ENCODE peak calls at places on chromosomes 5 and 9, in ten cellular contexts. J, F, M, Z, O, D, K, A, P and Y are unnamed samples. For H3K9me3, the result is how much of the 10 kb centered on the place peaks cover.

GRCh38 chr5:181221105-181221791 is 1.8 kb upstream of the TRIM41 start:
- DNase-seq in J (no peak), F (no peak), M (no peak), Z (no peak), O (no peak), D (peak), K (no peak), A (no peak), P (no peak), Y (no peak)

GRCh38 chr5:137075163-137075970 is 423.8 kb downstream of the SPOCK1 start:
- DNase-seq in J (peak), F (peak), M (peak), Z (peak), O (peak), D (no peak), K (peak), A (peak), P (peak), Y (peak)

GRCh38 chr5:58156977-58157701 is 302.7 kb downstream of the PLK2 start:
- DNase-seq in J (no peak), F (no peak), M (no peak), Z (no peak), O (no peak), D (no peak), K (no peak), A (no peak), P (no peak), Y (no peak)

GRCh38 chr5:119347574-119347973 is 8.2 kb upstream of the TNFAIP8 start:
- DNase-seq in J (no peak), F (no peak), M (no peak), Z (no peak), O (no peak), D (no peak), K (no peak), A (no peak), P (no peak), Y (no peak)

GRCh38 chr9:74645007-74645639 is 148.0 kb downstream of the RORB start:
- DNase-seq in J (no peak), F (no peak), M (no peak), Z (no peak), O (peak), D (peak), K (peak), A (no peak), P (no peak), Y (no peak)

GRCh38 chr5:110063640-110064592 is 374.2 kb downstream of the MAN2A1 start:
- DNase-seq in J (no peak), F (no peak), M (no peak), Z (no peak), O (no peak), D (no peak), K (no peak), A (no peak), P (no peak), Y (no peak)

GRCh38 chr5:176596689-176597416 is 13.1 kb downstream of the GPRIN1 start:
- DNase-seq in J (peak), F (peak), M (no peak), Z (peak), O (no peak), D (no peak), K (no peak), A (peak), P (peak), Y (no peak)

GRCh38 chr9:125747765-125748510 is 765 bp downstream of the PBX3 start:
- DNase-seq in J (peak), F (peak), M (peak), Z (peak), O (peak), D (no peak), K (peak), A (peak), P (peak), Y (no peak)

GRCh38 chr9:71725590-71726338 is 42.5 kb downstream of the CEMIP2 start:
- DNase-seq in J (no peak), F (no peak), M (no peak), Z (no peak), O (peak), D (no peak), K (peak), A (no peak), P (no peak), Y (peak)

GRCh38 chr5:172634106-172634899 is 6.8 kb upstream of the NEURL1B start:
- DNase-seq in J (no peak), F (no peak), M (no peak), Z (no peak), O (no peak), D (no peak), K (no peak), A (no peak), P (no peak), Y (no peak)

GRCh38 chr9:94680621-94681020 is 41.3 kb upstream of the FBP1 start:
- DNase-seq in J (no peak), F (no peak), M (no peak), Z (no peak), O (no peak), D (no peak), K (no peak), A (no peak), P (no peak), Y (no peak)

GRCh38 chr5:142847898-142848790 is 78.0 kb downstream of the ARHGAP26 start:
- DNase-seq in J (no peak), F (no peak), M (no peak), Z (no peak), O (peak), D (no peak), K (no peak), A (no peak), P (no peak), Y (peak)

GRCh38 chr9:38141751-38142150 is 72.7 kb upstream of the SHB start:
- DNase-seq in J (no peak), F (peak), M (no peak), Z (no peak), O (peak), D (no peak), K (peak), A (no peak), P (no peak), Y (no peak)

GRCh38 chr5:75052461-75053285 is at the start of gene GCNT4:
- DNase-seq in J (peak), F (peak), M (peak), Z (peak), O (peak), D (peak), K (peak), A (peak), P (peak), Y (no peak)

DNA sequence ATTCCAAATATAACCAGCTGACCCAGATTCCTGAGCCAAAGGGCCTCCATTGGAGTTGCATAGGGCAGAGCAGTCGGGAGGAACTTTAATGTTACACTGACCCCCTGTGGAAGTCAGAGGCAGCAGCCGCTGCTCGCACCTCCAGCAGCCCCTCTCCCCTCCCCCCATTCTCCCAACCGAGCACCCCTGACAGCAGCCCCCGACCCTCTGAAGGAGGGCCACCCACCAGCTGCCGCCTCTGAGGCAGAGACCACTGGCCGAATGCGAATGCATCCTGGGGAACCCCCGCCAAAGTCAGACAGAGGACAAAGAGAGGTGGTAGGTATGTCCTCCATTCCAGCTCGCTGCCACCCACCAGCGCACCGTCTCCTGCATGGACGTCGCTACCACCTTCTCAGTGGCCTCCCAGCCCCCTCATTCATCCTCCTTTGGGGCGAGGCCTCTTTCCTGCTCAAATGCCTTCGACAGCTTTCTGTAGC is 231.0 kb downstream of the CDK5RAP2 start:
- DNase-seq in J (peak), F (peak), M (peak), Z (no peak), O (peak), D (no peak), K (peak), A (no peak), P (no peak), Y (no peak)
- H3K4me3 ChIP-seq in J (no peak), F (no peak), M (no peak), Z (no peak), O (no peak), D (no peak), K (no peak), A (no peak), P (no peak), Y (no peak)

DNA sequence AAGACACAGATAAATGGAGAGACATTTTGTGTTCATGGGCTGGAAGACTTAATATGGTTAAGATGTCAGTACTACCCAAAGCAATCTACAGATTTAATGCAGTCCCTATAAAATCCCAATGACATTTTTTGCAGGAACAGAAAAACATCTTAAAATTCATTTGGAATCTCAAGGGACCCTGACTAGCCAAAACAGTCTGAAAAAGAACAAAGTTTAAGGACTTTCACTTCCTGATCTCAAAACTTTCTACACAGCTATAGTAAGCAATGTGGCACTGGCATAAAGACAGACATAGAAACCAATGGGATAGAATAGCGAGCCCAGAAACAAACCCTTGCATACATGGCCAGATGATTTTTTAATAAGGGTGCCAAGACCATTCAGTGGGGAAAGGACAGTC is 9.7 kb upstream of the CAMSAP1 start:
- DNase-seq in J (no peak), F (no peak), M (no peak), Z (no peak), O (no peak), D (no peak), K (no peak), A (no peak), P (no peak), Y (no peak)
- H3K9me3 ChIP-seq in J (under half), F (half or more), M (under half), Z (half or more), O (under half), D (under half), K (half or more), A (under half), P (under half), Y (under half)

DNA sequence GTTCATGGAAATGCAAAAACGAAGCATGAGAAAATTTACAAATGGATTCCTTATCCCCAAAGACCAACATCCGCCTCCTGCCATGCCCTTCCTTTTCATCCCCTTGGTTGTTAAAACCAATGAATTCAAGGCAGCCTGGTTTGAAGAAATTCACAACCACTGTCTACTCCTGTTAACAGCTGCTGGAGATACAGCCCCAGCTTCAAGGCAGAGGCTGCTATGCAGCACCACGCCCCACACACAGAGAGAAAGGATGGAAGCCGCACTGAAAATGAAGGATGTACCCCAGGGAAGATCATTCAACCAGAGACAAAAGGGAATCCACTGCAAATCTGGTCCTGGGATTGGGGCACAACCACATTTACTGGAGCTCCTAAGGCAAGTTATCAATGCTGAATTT is 58.7 kb downstream of the DPYSL3 start:
- DNase-seq in J (no peak), F (no peak), M (no peak), Z (no peak), O (no peak), D (no peak), K (no peak), A (no peak), P (no peak), Y (no peak)
- H3K4me3 ChIP-seq in J (no peak), F (peak), M (no peak), Z (no peak), O (no peak), D (no peak), K (no peak), A (no peak), P (no peak), Y (no peak)

GRCh38 chr5:158619083-158619788 is 480.5 kb downstream of the EBF1 start:
- DNase-seq in J (no peak), F (no peak), M (no peak), Z (no peak), O (peak), D (no peak), K (no peak), A (no peak), P (no peak), Y (no peak)
- H3K9me3 ChIP-seq in J (under half), F (under half), M (under half), Z (under half), O (under half), D (under half), K (under half), A (under half), P (under half), Y (under half)

DNA sequence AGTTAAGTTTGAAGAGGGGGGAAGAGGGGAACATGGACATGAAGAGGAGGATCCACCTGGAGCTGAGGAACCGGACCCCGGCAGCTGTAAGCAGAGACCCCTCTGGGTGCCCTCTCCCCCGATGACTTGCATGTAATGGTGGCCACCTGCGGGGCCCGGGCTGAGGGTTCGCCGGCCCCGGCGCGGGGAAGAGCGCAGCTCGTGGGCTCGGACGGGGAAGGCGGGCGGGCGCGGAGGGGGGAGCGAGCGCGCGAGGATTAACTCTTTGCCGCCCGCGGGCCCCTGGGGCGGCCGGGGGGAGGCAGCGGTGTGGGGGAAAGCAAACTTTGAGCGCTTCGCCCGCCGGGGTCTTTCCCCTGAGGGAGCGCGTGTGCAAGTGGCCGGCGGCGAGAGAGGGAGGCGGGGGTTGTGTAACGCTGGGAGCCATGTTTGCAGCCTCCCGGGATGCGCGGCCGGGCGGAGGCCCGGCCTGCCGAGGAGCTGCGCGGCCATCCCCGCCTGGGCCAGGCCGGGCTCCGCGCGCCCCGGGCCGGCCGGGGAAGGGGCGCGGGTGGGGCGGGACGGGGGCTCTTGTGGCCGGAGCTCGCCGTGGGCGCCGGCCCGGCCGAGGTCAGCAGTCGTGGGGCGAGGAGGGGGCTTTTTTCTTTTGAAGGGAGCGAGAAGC is 515 bp downstream of the ANP32B start:
- DNase-seq in J (peak), F (peak), M (peak), Z (no peak), O (peak), D (peak), K (peak), A (peak), P (peak), Y (no peak)
- H3K4me3 ChIP-seq in J (peak), F (peak), M (peak), Z (peak), O (peak), D (peak), K (peak), A (peak), P (peak), Y (peak)

DNA sequence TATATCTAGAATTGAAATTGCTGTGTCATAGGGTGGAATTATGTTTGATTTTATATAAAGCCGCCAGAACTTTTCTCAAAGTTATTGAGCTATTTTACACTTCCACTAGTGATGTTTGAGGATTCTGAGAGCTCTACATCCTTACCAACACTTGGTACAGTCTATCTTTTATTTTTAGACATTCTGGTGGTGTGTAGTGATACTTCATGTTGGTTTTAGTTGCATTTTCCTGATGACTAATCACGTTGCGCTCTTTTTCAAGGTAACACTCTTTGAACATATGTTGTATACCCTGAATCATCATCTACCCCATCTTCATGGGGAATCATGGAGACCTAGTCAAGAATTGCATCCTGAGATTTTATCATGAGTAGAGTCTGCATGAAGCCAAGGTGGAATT is 141.7 kb downstream of the NXNL2 start:
- DNase-seq in J (no peak), F (no peak), M (no peak), Z (no peak), O (no peak), D (no peak), K (no peak), A (no peak), P (no peak), Y (no peak)
- H3K9me3 ChIP-seq in J (under half), F (under half), M (under half), Z (under half), O (under half), D (under half), K (under half), A (under half), P (under half), Y (under half)

GRCh38 chr5:83476470-83476817 is 4.9 kb downstream of the VCAN start:
- DNase-seq in J (no peak), F (no peak), M (no peak), Z (no peak), O (no peak), D (no peak), K (no peak), A (no peak), P (no peak), Y (no peak)

GRCh38 chr5:83473344-83474169 is 2.0 kb downstream of the VCAN start:
- DNase-seq in J (peak), F (peak), M (peak), Z (peak), O (peak), D (peak), K (peak), A (peak), P (peak), Y (peak)

GRCh38 chr5:83474170-83474796 is 2.7 kb downstream of the VCAN start:
- DNase-seq in J (peak), F (peak), M (peak), Z (peak), O (peak), D (peak), K (peak), A (peak), P (peak), Y (peak)

GRCh38 chr5:83474986-83475385 is 3.4 kb downstream of the VCAN start:
- DNase-seq in J (no peak), F (peak), M (no peak), Z (no peak), O (peak), D (no peak), K (no peak), A (no peak), P (no peak), Y (no peak)

GRCh38 chr5:83475540-83476469 is 4.3 kb downstream of the VCAN start:
- DNase-seq in J (no peak), F (no peak), M (no peak), Z (no peak), O (peak), D (no peak), K (peak), A (no peak), P (no peak), Y (no peak)
- H3K4me3 ChIP-seq in J (no peak), F (peak), M (peak), Z (no peak), O (peak), D (no peak), K (no peak), A (no peak), P (no peak), Y (no peak)

GRCh38 chr5:73418244-73418691 is 30.3 kb downstream of the FOXD1 start:
- DNase-seq in J (no peak), F (peak), M (no peak), Z (no peak), O (peak), D (no peak), K (no peak), A (no peak), P (peak), Y (no peak)
- H3K9me3 ChIP-seq in J (under half), F (under half), M (under half), Z (under half), O (under half), D (under half), K (under half), A (under half), P (under half), Y (under half)

GRCh38 chr5:127645300-127645726 is 3.6 kb upstream of the CTXN3 start:
- DNase-seq in J (no peak), F (no peak), M (no peak), Z (no peak), O (no peak), D (no peak), K (no peak), A (no peak), P (no peak), Y (no peak)
- H3K4me3 ChIP-seq in J (no peak), F (no peak), M (no peak), Z (no peak), O (no peak), D (no peak), K (no peak), A (no peak), P (no peak), Y (no peak)

GRCh38 chr5:178981381-178981780 is 13.7 kb downstream of the GRM6 start:
- DNase-seq in J (no peak), F (no peak), M (no peak), Z (no peak), O (no peak), D (no peak), K (no peak), A (no peak), P (no peak), Y (no peak)

GRCh38 chr5:178983728-178984127 is 11.4 kb downstream of the GRM6 start:
- DNase-seq in J (no peak), F (no peak), M (no peak), Z (no peak), O (no peak), D (no peak), K (no peak), A (peak), P (no peak), Y (no peak)

GRCh38 chr5:178984145-178985072 is 10.7 kb downstream of the GRM6 start:
- DNase-seq in J (no peak), F (no peak), M (no peak), Z (no peak), O (no peak), D (no peak), K (no peak), A (peak), P (no peak), Y (no peak)

GRCh38 chr5:178986326-178986960 is 8.7 kb downstream of the GRM6 start:
- DNase-seq in J (no peak), F (no peak), M (no peak), Z (no peak), O (no peak), D (no peak), K (no peak), A (peak), P (no peak), Y (no peak)

DNA sequence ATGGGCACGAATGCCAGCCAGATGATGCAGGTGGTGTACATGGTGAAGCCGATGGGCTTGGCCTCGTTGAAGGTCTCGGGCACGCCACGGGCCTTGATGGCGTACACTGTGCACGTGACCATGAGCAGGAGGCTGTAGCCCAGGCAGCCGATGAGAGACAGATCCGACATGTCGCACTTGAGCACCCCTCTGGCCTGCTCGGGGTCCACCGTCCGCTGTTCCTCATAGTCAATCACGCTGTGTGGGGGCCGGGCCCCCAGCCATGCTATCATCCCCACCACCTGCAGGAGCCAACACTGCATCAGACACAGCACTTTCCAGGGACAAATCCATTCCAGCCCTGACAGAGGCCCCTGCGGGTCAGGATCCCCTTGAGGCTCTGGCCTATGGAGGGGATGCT is 12.2 kb downstream of the GRM6 start:
- DNase-seq in J (no peak), F (no peak), M (no peak), Z (no peak), O (no peak), D (no peak), K (no peak), A (peak), P (no peak), Y (no peak)
- H3K9me3 ChIP-seq in J (half or more), F (under half), M (under half), Z (half or more), O (half or more), D (under half), K (under half), A (half or more), P (under half), Y (under half)